ENCODE peak calls at places on chromosomes 6 and 20, in eight cellular contexts. F is right atrium auricular region, G is GM23338, K is astrocyte of the spinal cord, M is psoas muscle, D is RWPE1, A is GM20000, I is Calu3. Y is an unnamed sample.

GRCh38 chr6:29953001-29953436 is 10.7 kb downstream of the HLA-A start:
- DNase-seq in G (no peak), A (no peak), D (peak), M (no peak), K (no peak), I (no peak), F (no peak), Y (no peak)

GRCh38 chr20:49823152-49823847 is 10.7 kb downstream of the SLC9A8 start:
- DNase-seq in G (no peak), K (no peak), A (no peak), M (no peak), F (no peak), I (no peak), D (no peak), Y (no peak)

GRCh38 chr20:61953037-61953788 is 112.5 kb downstream of the TAF4 start:
- DNase-seq in F (no peak), G (no peak), A (no peak), D (no peak), M (no peak), K (no peak), I (no peak), Y (no peak)

GRCh38 chr20:5989539-5989938 is 39.1 kb downstream of the MCM8 start:
- DNase-seq in F (no peak), D (no peak), K (no peak), I (no peak), M (no peak), G (no peak), A (no peak), Y (no peak)

GRCh38 chr6:127464881-127465459 is 5.8 kb upstream of the KIAA0408 start:
- DNase-seq in D (peak), K (peak), M (peak), I (peak), A (peak), F (peak), G (peak), Y (no peak)

GRCh38 chr6:134299236-134299635 is 18.7 kb downstream of the SGK1 start:
- DNase-seq in M (no peak), I (no peak), F (no peak), K (peak), A (no peak), D (no peak), G (no peak), Y (no peak)

GRCh38 chr20:54848262-54848661 is 372.9 kb downstream of the DOK5 start:
- DNase-seq in K (no peak), F (no peak), A (no peak), M (no peak), G (no peak), D (no peak), I (no peak), Y (no peak)

GRCh38 chr6:15399651-15400470 is 154.0 kb downstream of the JARID2 start:
- DNase-seq in I (no peak), D (no peak), F (peak), A (no peak), G (no peak), K (peak), M (peak), Y (no peak)

GRCh38 chr6:133248241-133249001 is 7.3 kb downstream of the EYA4 start:
- DNase-seq in M (no peak), I (no peak), D (peak), A (no peak), F (no peak), K (peak), G (no peak), Y (no peak)

GRCh38 chr6:87941556-87942358 is 105.9 kb upstream of the SPACA1 start:
- DNase-seq in D (no peak), I (no peak), F (no peak), G (no peak), K (no peak), A (no peak), M (no peak), Y (no peak)

GRCh38 chr6:119337252-119337651 is 12.3 kb downstream of the MAN1A1 start:
- DNase-seq in A (no peak), K (no peak), D (no peak), M (no peak), I (no peak), G (no peak), F (no peak), Y (no peak)

GRCh38 chr20:48701702-48702101 is 126.1 kb downstream of the PREX1 start:
- DNase-seq in I (no peak), M (no peak), F (no peak), G (no peak), D (no peak), K (no peak), A (no peak), Y (no peak)

GRCh38 chr6:41518118-41518517 is 28.1 kb upstream of the FOXP4 start:
- DNase-seq in K (no peak), I (no peak), G (peak), M (no peak), A (no peak), D (peak), F (no peak), Y (no peak)

GRCh38 chr20:11271319-11271718 is 597.5 kb upstream of the JAG1 start:
- DNase-seq in D (no peak), G (peak), I (peak), F (no peak), M (no peak), A (no peak), K (no peak), Y (no peak)
- TF ChIP-seq CTCF in D (no peak), G (peak), I (no peak), F (no peak), M (no peak), A (no peak), K (peak), Y (no peak)

GRCh38 chr20:44717986-44718385 is 2.8 kb downstream of the CCN5 start:
- DNase-seq in D (no peak), A (no peak), I (peak), K (no peak), G (peak), M (no peak), F (no peak), Y (no peak)
- TF ChIP-seq CTCF in D (no peak), A (no peak), I (peak), K (peak), G (peak), M (no peak), F (peak), Y (no peak)

GRCh38 chr6:47809863-47810262 is 28.0 kb downstream of the OPN5 start:
- DNase-seq in M (no peak), G (no peak), K (no peak), A (no peak), I (no peak), F (no peak), D (no peak), Y (no peak)

DNA sequence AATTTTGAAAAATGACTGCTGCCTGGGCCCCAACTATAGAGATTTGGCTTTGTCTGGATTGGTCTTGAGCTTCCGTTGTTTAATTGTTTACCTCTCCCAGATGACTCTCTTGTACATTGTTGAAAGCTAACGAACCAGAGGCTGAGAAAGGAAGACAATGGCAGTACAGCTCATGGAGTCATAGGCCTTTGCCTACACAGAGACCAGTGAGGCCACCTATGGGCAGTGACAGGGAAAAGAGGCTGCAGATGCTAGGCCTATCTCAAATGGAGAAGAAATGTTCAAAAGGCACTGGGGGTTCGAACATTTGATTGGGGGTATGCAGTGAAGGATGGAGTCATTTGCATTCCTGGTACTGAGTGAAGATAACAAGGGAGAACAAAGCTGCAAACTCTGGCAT is 29.1 kb downstream of the OPN5 start:
- DNase-seq in M (no peak), D (no peak), I (no peak), K (no peak), A (no peak), G (peak), F (no peak), Y (no peak)
- TF ChIP-seq CTCF in M (no peak), D (no peak), I (no peak), K (no peak), A (no peak), G (peak), F (no peak), Y (no peak)

GRCh38 chr6:104617541-104618072 is 242.1 kb downstream of the HACE1 start:
- DNase-seq in D (no peak), I (no peak), A (no peak), F (no peak), K (no peak), G (no peak), M (no peak), Y (no peak)

GRCh38 chr6:104625536-104625935 is 234.2 kb downstream of the HACE1 start:
- DNase-seq in G (no peak), A (no peak), K (peak), I (peak), D (peak), M (no peak), F (no peak), Y (no peak)

GRCh38 chr6:104623052-104623690 is 236.5 kb downstream of the HACE1 start:
- DNase-seq in K (no peak), A (no peak), D (no peak), M (no peak), F (no peak), I (peak), G (peak), Y (no peak)
- TF ChIP-seq CTCF in K (no peak), A (no peak), D (peak), M (no peak), F (no peak), I (no peak), G (peak), Y (no peak)

GRCh38 chr6:46104209-46104608 is 25.6 kb upstream of the ENPP4 start:
- DNase-seq in A (peak), D (no peak), K (no peak), M (no peak), I (no peak), G (no peak), F (no peak), Y (no peak)

GRCh38 chr6:46102123-46102522 is 27.7 kb upstream of the ENPP4 start:
- DNase-seq in D (no peak), I (no peak), F (no peak), K (no peak), M (no peak), G (no peak), A (no peak), Y (no peak)

GRCh38 chr6:46105568-46105967 is 24.2 kb upstream of the ENPP4 start:
- DNase-seq in K (no peak), A (no peak), I (no peak), G (no peak), F (no peak), D (no peak), M (no peak), Y (no peak)

GRCh38 chr6:46099952-46100351 is 29.8 kb upstream of the ENPP4 start:
- DNase-seq in M (no peak), D (no peak), A (no peak), I (no peak), G (no peak), K (no peak), F (no peak), Y (no peak)

DNA sequence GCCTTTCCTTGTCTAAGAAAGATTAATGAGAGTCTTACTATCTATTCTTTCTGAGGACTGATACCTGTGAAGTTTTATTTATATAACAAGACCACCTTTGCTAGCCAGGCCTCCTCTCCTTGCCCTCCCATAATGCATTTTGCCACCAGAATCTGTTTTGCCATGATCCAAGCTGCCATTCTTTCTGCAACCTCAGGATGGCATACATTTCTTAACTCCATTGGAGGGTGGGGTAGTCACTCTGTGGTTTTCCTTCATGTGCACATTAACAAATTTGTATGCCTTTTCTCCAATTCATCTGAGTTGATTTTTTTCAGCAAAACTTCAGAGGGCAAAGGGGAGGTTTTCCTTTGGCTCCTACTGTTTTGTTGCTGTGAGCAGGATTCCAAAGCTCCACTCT is 26.4 kb upstream of the ENPP4 start:
- DNase-seq in A (no peak), I (peak), D (no peak), K (no peak), G (peak), M (no peak), F (no peak), Y (no peak)
- TF ChIP-seq CTCF in A (no peak), I (peak), D (no peak), K (no peak), G (no peak), M (peak), F (no peak), Y (no peak)

DNA sequence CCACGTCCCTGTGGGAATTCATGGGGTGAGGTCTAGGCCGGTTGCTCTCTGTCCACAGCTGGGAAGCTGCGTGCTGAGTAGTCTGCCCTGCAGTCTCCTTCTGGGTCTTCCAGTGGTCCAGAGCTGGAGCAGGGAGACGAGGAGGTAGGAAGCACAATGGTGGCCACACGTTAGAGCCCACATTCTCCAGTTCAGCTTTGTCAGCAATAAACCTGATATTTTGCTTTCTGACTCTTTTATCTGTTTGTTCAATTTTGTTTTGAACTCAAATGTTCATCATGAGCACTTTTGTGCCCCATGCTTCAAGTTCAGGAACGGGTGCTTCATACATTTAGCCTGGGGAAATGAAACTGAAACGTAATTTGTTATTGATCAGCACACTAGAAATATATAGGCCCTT is 21.3 kb downstream of the FNDC1 start:
- DNase-seq in G (no peak), D (no peak), F (no peak), M (no peak), K (no peak), A (no peak), I (no peak), Y (no peak)
- TF ChIP-seq CTCF in G (no peak), D (no peak), F (no peak), M (no peak), K (no peak), A (no peak), I (no peak), Y (no peak)

GRCh38 chr20:33407796-33408195 is 6.5 kb upstream of the CDK5RAP1 start:
- DNase-seq in I (no peak), K (no peak), A (no peak), F (no peak), M (no peak), G (no peak), D (no peak), Y (no peak)
- TF ChIP-seq CTCF in I (no peak), K (no peak), A (no peak), F (no peak), M (no peak), G (no peak), D (no peak), Y (no peak)

DNA sequence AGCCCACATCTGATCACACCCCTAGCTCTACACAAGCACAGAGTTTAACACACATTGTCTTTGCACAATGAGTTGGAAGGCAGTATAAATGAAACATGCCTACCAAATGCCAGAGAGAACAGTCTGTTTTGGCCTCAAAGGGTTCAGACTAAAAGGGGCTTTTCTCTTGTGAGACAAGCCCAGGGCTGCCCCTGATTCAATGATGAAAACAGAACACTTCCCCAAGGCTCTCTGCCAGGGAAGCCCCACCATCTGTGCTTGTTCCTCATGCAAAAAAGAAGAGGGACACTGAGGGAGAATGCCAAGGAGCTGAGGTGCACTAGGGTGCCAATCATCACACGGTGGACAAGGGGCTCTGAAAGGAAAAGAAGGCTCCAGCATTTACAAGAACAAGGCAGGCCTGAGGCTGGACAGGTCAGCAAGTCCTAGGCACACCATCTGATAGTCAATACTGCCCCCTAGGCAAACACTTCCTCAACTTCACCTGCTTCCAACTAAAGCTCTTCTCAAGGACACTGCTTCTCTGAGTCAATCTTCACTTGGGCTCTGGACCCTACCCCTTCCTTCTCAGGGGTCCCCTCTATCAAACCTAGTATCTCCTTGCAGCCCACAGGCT is 37.5 kb upstream of the SLC4A11 start:
- DNase-seq in K (no peak), D (peak), M (no peak), A (peak), I (peak), F (no peak), G (peak), Y (no peak)
- TF ChIP-seq CTCF in K (peak), D (no peak), M (peak), A (peak), I (no peak), F (no peak), G (peak), Y (no peak)

GRCh38 chr20:9557411-9557810 is 43.0 kb downstream of the LAMP5 start:
- DNase-seq in M (no peak), A (no peak), K (no peak), F (no peak), D (no peak), G (no peak), I (no peak), Y (no peak)
- TF ChIP-seq CTCF in M (no peak), A (no peak), K (no peak), F (no peak), D (no peak), G (no peak), I (no peak), Y (no peak)

DNA sequence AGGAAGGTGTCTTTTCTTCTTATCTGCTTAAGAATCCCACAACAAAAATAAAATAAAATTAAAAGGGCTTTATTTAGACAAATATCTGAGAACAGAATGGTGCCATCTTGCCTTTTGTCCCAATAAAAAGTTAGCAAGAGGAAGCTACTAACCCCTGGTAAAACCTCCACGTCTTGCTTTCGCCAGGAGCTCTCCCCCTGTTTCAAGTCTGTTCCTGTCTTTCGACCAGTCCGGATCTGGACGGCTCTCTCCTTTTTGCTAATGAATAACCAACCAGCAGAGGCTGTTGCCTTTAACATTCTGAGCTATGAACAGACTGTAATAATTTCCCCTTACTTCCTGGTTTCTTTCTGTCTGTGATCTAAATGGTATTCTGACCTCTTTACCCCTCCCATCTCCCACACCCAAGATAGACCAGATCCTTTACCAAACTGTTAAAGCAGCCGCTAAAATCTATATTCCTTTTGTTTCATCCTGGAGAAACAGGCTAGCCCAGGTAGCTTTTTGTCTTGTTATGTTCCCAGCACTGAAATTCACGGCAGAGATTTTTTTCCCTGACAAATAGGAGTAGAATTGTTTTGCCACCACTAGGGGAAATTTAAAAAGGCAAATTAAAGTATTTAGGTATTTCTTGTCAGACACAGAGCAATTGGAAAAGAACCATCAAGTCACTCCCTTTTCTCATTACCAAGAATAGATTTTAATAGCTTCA is at the start of gene FRK:
- DNase-seq in G (peak), F (peak), D (peak), A (no peak), I (peak), M (peak), K (peak), Y (no peak)
- TF ChIP-seq CTCF in G (peak), F (no peak), D (no peak), A (no peak), I (no peak), M (peak), K (no peak), Y (no peak)